ENCODE peak calls at places on chromosomes 16 and 17, in six cellular contexts. Z is iPS DF 6.9; J is tibial artery; V is CD8-positive, alpha-beta T cell; K is ovary; W is stomach. R is an unnamed sample. For H3K4me1, the result is how much of the 10 kb centered on the place peaks cover.

GRCh38 chr16:17499223-17499902 is 28.6 kb upstream of the XYLT1 start:
- DNase-seq in K (no peak), V (no peak), W (no peak), Z (no peak), J (no peak), R (no peak)

GRCh38 chr16:8863594-8864424 is 5.0 kb downstream of the CARHSP1 start:
- DNase-seq in J (no peak), K (no peak), W (peak), V (no peak), Z (no peak), R (no peak)

GRCh38 chr17:42103221-42103954 is 5.1 kb upstream of the ZNF385C start:
- DNase-seq in Z (no peak), K (no peak), V (no peak), J (no peak), W (no peak), R (no peak)

GRCh38 chr16:55478827-55479559 is at the start of gene MMP2:
- DNase-seq in V (no peak), W (peak), Z (no peak), J (peak), K (peak), R (peak)

GRCh38 chr17:32912218-32912897 is 15.6 kb upstream of the TMEM98 start:
- DNase-seq in J (peak), Z (no peak), V (no peak), W (peak), K (peak), R (peak)

GRCh38 chr17:77723071-77723908 is 235.2 kb upstream of the TNRC6C start:
- DNase-seq in V (peak), W (no peak), K (no peak), Z (no peak), J (no peak), R (no peak)

GRCh38 chr17:72984145-72984924 is 108.2 kb downstream of the SLC39A11 start:
- DNase-seq in W (no peak), V (no peak), K (no peak), Z (no peak), J (no peak), R (no peak)

GRCh38 chr16:20415541-20415940 is 6.2 kb downstream of the ACSM5 start:
- DNase-seq in K (no peak), Z (no peak), J (no peak), W (no peak), V (no peak), R (no peak)

GRCh38 chr16:88759245-88759975 is 25.6 kb downstream of the PIEZO1 start:
- DNase-seq in V (peak), K (peak), W (peak), J (no peak), Z (no peak), R (peak)

GRCh38 chr17:28466521-28467048 is 6.9 kb upstream of the SLC13A2 start:
- DNase-seq in Z (no peak), V (peak), J (no peak), W (no peak), K (no peak), R (no peak)

GRCh38 chr16:87754535-87754934 is 11.3 kb downstream of the KLHDC4 start:
- DNase-seq in Z (no peak), J (no peak), V (no peak), K (no peak), W (no peak), R (no peak)

GRCh38 chr17:73800893-73801292 is 156.6 kb upstream of the SDK2 start:
- DNase-seq in V (no peak), Z (no peak), J (no peak), K (no peak), W (no peak), R (no peak)

GRCh38 chr17:16872836-16873653 is 98.9 kb downstream of the TNFRSF13B start:
- DNase-seq in K (no peak), J (no peak), V (peak), Z (peak), W (peak), R (peak)

GRCh38 chr17:77645441-77646430 is 312.8 kb upstream of the TNRC6C start:
- DNase-seq in W (no peak), J (no peak), Z (no peak), V (peak), K (no peak), R (no peak)

GRCh38 chr17:43553501-43554018 is 7.4 kb upstream of the ETV4 start:
- DNase-seq in Z (no peak), W (no peak), V (no peak), J (no peak), K (no peak), R (no peak)

GRCh38 chr17:66720027-66720426 is 114.9 kb upstream of the CACNG5 start:
- DNase-seq in V (peak), Z (no peak), J (no peak), W (no peak), K (no peak), R (no peak)

GRCh38 chr16:18809165-18809564 is 7.8 kb upstream of the ARL6IP1 start:
- DNase-seq in V (no peak), K (no peak), W (no peak), J (no peak), Z (no peak), R (no peak)

GRCh38 chr16:89268987-89269735 is 51.7 kb downstream of the ZNF778 start:
- DNase-seq in K (peak), V (no peak), Z (no peak), W (no peak), J (peak), R (no peak)

GRCh38 chr16:68269793-68270192 is 5.5 kb downstream of the SLC7A6 start:
- DNase-seq in V (no peak), J (no peak), Z (no peak), W (no peak), K (no peak), R (no peak)
- H3K4me3 ChIP-seq in V (no peak), J (no peak), Z (no peak), W (no peak), K (no peak), R (no peak)

GRCh38 chr16:81471882-81472281 is 27.3 kb downstream of the CMIP start:
- DNase-seq in W (no peak), V (no peak), Z (no peak), K (no peak), J (no peak), R (no peak)

GRCh38 chr16:81472391-81472790 is 27.8 kb downstream of the CMIP start:
- DNase-seq in W (no peak), J (no peak), K (no peak), Z (no peak), V (no peak), R (no peak)

GRCh38 chr16:81473969-81474959 is 29.7 kb downstream of the CMIP start:
- DNase-seq in W (no peak), J (no peak), V (no peak), K (no peak), Z (no peak), R (no peak)

GRCh38 chr16:81473066-81473488 is 28.5 kb downstream of the CMIP start:
- DNase-seq in Z (no peak), K (no peak), W (no peak), V (no peak), J (no peak), R (no peak)

GRCh38 chr16:81473561-81473960 is 29.0 kb downstream of the CMIP start:
- DNase-seq in K (no peak), W (no peak), Z (no peak), J (no peak), V (no peak), R (no peak)
- H3K4me1 ChIP-seq in K (under half), W (half or more), Z (under half), J (under half), V (half or more), R (under half)

GRCh38 chr16:72876981-72877373 is 171.0 kb downstream of the ZFHX3 start:
- DNase-seq in Z (no peak), J (no peak), W (no peak), K (no peak), V (no peak), R (no peak)
- H3K27ac ChIP-seq in Z (no peak), J (peak), W (peak), K (no peak), V (no peak), R (no peak)

GRCh38 chr17:57480438-57481196 is 224.3 kb downstream of the MSI2 start:
- DNase-seq in J (no peak), K (no peak), Z (no peak), V (no peak), W (no peak), R (no peak)
- H3K4me3 ChIP-seq in J (no peak), K (no peak), Z (no peak), V (no peak), W (no peak), R (no peak)

GRCh38 chr17:57892146-57892819 is 42.4 kb upstream of the MRPS23 start:
- DNase-seq in W (peak), K (peak), Z (no peak), J (peak), V (peak), R (peak)

GRCh38 chr17:57898487-57899311 is 48.9 kb upstream of the MRPS23 start:
- DNase-seq in Z (no peak), J (peak), V (no peak), K (peak), W (peak), R (peak)

GRCh38 chr17:57892820-57893595 is 43.2 kb upstream of the MRPS23 start:
- DNase-seq in J (peak), Z (no peak), V (no peak), K (peak), W (peak), R (peak)

GRCh38 chr17:57894848-57895247 is 45.0 kb upstream of the MRPS23 start:
- DNase-seq in K (no peak), V (no peak), Z (no peak), W (no peak), J (no peak), R (no peak)

GRCh38 chr17:57895382-57896060 is 45.7 kb upstream of the MRPS23 start:
- DNase-seq in Z (no peak), V (no peak), K (peak), W (peak), J (no peak), R (no peak)
- H3K4me1 ChIP-seq in Z (under half), V (under half), K (half or more), W (half or more), J (half or more), R (under half)